ENCODE peak calls at places on chromosomes 12 and 14, in four cellular contexts. B, U, R and K are unnamed samples.

GRCh38 chr14:52690983-52691760 is 4.2 kb downstream of the ERO1A start:
- DNase-seq in B (no peak), R (no peak), U (no peak), K (no peak)

GRCh38 chr12:123421314-123421713 is 15.2 kb downstream of the RILPL2 start:
- DNase-seq in U (no peak), R (no peak), B (no peak), K (no peak)

GRCh38 chr12:85280138-85280983 is at the start of gene ALX1:
- DNase-seq in R (peak; percentile 10), U (no peak), B (no peak), K (no peak)

GRCh38 chr12:119375619-119376018 is 41.1 kb downstream of the CCDC60 start:
- DNase-seq in U (no peak), R (no peak), B (no peak), K (no peak)

GRCh38 chr14:60179296-60179924 is 14.2 kb upstream of the DHRS7 start:
- DNase-seq in B (no peak), R (no peak), U (no peak), K (no peak)

GRCh38 chr12:57459750-57460400 is at the start of gene GLI1:
- DNase-seq in R (no peak), B (no peak), U (no peak), K (no peak)

GRCh38 chr12:105252901-105253300 is 16.9 kb upstream of the APPL2 start:
- DNase-seq in B (no peak), U (no peak), R (no peak), K (no peak)

GRCh38 chr12:100375023-100375737 is 18.3 kb downstream of the SLC17A8 start:
- DNase-seq in U (no peak), R (peak; percentile 35), B (no peak), K (no peak)

GRCh38 chr12:42932937-42933336 is 343.4 kb upstream of the PRICKLE1 start:
- DNase-seq in B (no peak), R (no peak), U (no peak), K (no peak)

GRCh38 chr14:66247662-66248061 is 238.5 kb upstream of the CCDC196 start:
- DNase-seq in B (no peak), R (no peak), U (no peak), K (no peak)

GRCh38 chr12:126191037-126191891 is 1126.0 kb downstream of the AACS start:
- DNase-seq in U (no peak), B (no peak), R (peak; percentile 88), K (no peak)

GRCh38 chr12:101678081-101678480 is 19.4 kb upstream of the CHPT1 start:
- DNase-seq in U (no peak), B (no peak), R (no peak), K (no peak)

GRCh38 chr14:37903561-37904191 is 304.0 kb upstream of the SSTR1 start:
- DNase-seq in U (no peak), B (peak; percentile 1), R (no peak), K (no peak)

GRCh38 chr14:49280566-49280965 is 305.6 kb downstream of the RPS29 start:
- DNase-seq in R (no peak), B (no peak), U (no peak), K (no peak)

GRCh38 chr14:49106721-49107689 is 479.2 kb downstream of the RPS29 start:
- DNase-seq in U (no peak), R (no peak), B (no peak), K (no peak)

GRCh38 chr14:29955087-29955486 is 27.4 kb upstream of the PRKD1 start:
- DNase-seq in R (no peak), U (no peak), B (no peak), K (no peak)

GRCh38 chr12:40063424-40063823 is 42.5 kb downstream of the SLC2A13 start:
- DNase-seq in B (no peak), U (no peak), R (no peak), K (no peak)

GRCh38 chr14:65044596-65044959 is 57.7 kb downstream of the MAX start:
- DNase-seq in R (no peak), B (no peak), U (no peak), K (no peak)

GRCh38 chr12:126389215-126389841 is 1324.1 kb downstream of the AACS start:
- DNase-seq in B (peak; percentile 12), R (no peak), U (no peak), K (no peak)

GRCh38 chr14:24156840-24157239 is 4.2 kb upstream of the IRF9 start:
- DNase-seq in B (no peak), R (no peak), U (no peak), K (no peak)

GRCh38 chr12:42119085-42119633 is 25.5 kb downstream of the GXYLT1 start:
- DNase-seq in R (no peak), B (no peak), U (no peak), K (no peak)

GRCh38 chr12:43131304-43131703 is 420.7 kb downstream of the ADAMTS20 start:
- DNase-seq in R (no peak), B (no peak), U (no peak), K (no peak)

GRCh38 chr12:108191938-108192337 is 62.9 kb downstream of the WSCD2 start:
- DNase-seq in R (no peak), B (no peak), U (no peak), K (no peak)

GRCh38 chr12:6979021-6979420 is 8.3 kb downstream of the EMG1 start:
- DNase-seq in B (no peak), R (no peak), U (no peak), K (no peak)
- TF ChIP-seq POLR2A in B (no peak), R (no peak), U (no peak), K (no peak)

GRCh38 chr12:124906606-124907261 is 7.7 kb downstream of the UBC start:
- DNase-seq in R (peak; percentile 95), B (no peak), U (no peak), K (peak; percentile 55)
- TF ChIP-seq POLR2A in R (no peak), B (no peak), U (no peak), K (no peak)

GRCh38 chr14:90846511-90846910 is 30.3 kb upstream of the TTC7B start:
- DNase-seq in U (no peak), R (no peak), B (peak; percentile 65), K (no peak)
- TF ChIP-seq POLR2A in U (no peak), R (no peak), B (no peak), K (no peak)

GRCh38 chr12:121795029-121795977 is 1.8 kb upstream of the RHOF start:
- DNase-seq in U (no peak), B (no peak), R (peak; percentile 89), K (no peak)

GRCh38 chr12:121794532-121795028 is 1.1 kb upstream of the RHOF start:
- DNase-seq in U (no peak), B (no peak), R (peak; percentile 54), K (no peak)

GRCh38 chr12:121792607-121793500 is 634 bp downstream of the RHOF start:
- DNase-seq in B (no peak), R (peak; percentile 50), U (no peak), K (no peak)

GRCh38 chr12:121793501-121793835 is at the start of gene RHOF:
- DNase-seq in B (no peak), U (no peak), R (peak; percentile 44), K (no peak)

GRCh38 chr12:121793836-121794531 is 496 bp upstream of the RHOF start:
- DNase-seq in U (peak; percentile 52), R (peak; percentile 93), B (no peak), K (no peak)
- TF ChIP-seq POLR2A in U (peak; percentile 34), R (peak; percentile 51), B (peak; percentile 12), K (no peak)

GRCh38 chr12:120692524-120693033 is 5.6 kb downstream of the MLEC start:
- DNase-seq in U (no peak), R (no peak), B (no peak), K (no peak)

GRCh38 chr12:120689397-120690082 is 2.6 kb downstream of the MLEC start:
- DNase-seq in U (no peak), B (no peak), R (no peak), K (no peak)

GRCh38 chr12:120688527-120689071 is 1.6 kb downstream of the MLEC start:
- DNase-seq in R (peak; percentile 34), U (no peak), B (no peak), K (no peak)

GRCh38 chr12:120690083-120690450 is 3.1 kb downstream of the MLEC start:
- DNase-seq in R (no peak), U (no peak), B (no peak), K (no peak)

GRCh38 chr12:120690978-120691377 is 4.0 kb downstream of the MLEC start:
- DNase-seq in R (no peak), B (no peak), U (no peak), K (no peak)
- TF ChIP-seq POLR2A in R (no peak), B (no peak), U (no peak), K (no peak)

GRCh38 chr12:124904306-124905098 is 9.9 kb downstream of the UBC start:
- DNase-seq in R (peak; percentile 83), U (no peak), B (peak; percentile 76), K (no peak)
- TF ChIP-seq POLR2A in R (no peak), U (no peak), B (no peak), K (no peak)

GRCh38 chr12:127507336-127507735 is 759.6 kb upstream of the TMEM132C start:
- DNase-seq in R (no peak), B (no peak), U (no peak), K (no peak)

GRCh38 chr12:127504874-127505273 is 762.1 kb upstream of the TMEM132C start:
- DNase-seq in R (no peak), U (no peak), B (no peak), K (no peak)

GRCh38 chr12:127509066-127509778 is 757.7 kb upstream of the TMEM132C start:
- DNase-seq in U (no peak), B (no peak), R (no peak), K (no peak)
- TF ChIP-seq POLR2A in U (no peak), B (no peak), R (no peak), K (no peak)